ENCODE peak calls at places on chromosome 2, in seven cellular contexts. L is iPS-NIHi11; Z is PC-9; E is activated CD4-positive, alpha-beta T cell treated with anti-CD3 and anti-CD28 coated beads, Interleukin-2, amount 10 ng/mL, durations not matched to agents 7 days and 5 days; Y is mucosa of gallbladder; B is CD8-positive, alpha-beta memory T cell; X is germinal center. N is an unnamed sample.

GRCh38 chr2:64262068-64262467 is 117.8 kb upstream of the PELI1 start:
- DNase-seq in L (no peak), Z (peak), E (no peak), Y (peak), B (no peak), X (no peak), N (no peak)

GRCh38 chr2:56055405-56055804 is 128.4 kb upstream of the CCDC85A start:
- DNase-seq in L (no peak), Z (no peak), E (no peak), Y (no peak), B (no peak), X (no peak), N (no peak)

GRCh38 chr2:232268631-232269030 is 109.9 kb upstream of the ALPP start:
- DNase-seq in L (no peak), Z (no peak), E (no peak), Y (no peak), B (no peak), X (no peak), N (no peak)

GRCh38 chr2:236295481-236295880 is 31.3 kb upstream of the ASB18 start:
- DNase-seq in L (no peak), Z (no peak), E (no peak), Y (no peak), B (no peak), X (no peak), N (no peak)

GRCh38 chr2:15599994-15600393 is 8.3 kb downstream of the DDX1 start:
- DNase-seq in L (no peak), Z (no peak), E (no peak), Y (no peak), B (no peak), X (no peak), N (no peak)

GRCh38 chr2:204870053-204870452 is 324.8 kb downstream of the PARD3B start:
- DNase-seq in L (no peak), Z (no peak), E (no peak), Y (no peak), B (no peak), X (no peak), N (no peak)

GRCh38 chr2:96554293-96555145 is 18.0 kb downstream of the ARID5A start:
- DNase-seq in L (peak), Z (peak), E (peak), Y (peak), B (peak), X (peak), N (peak)

GRCh38 chr2:30074023-30074422 is 72.8 kb upstream of the YPEL5 start:
- DNase-seq in L (no peak), Z (no peak), E (no peak), Y (no peak), B (no peak), X (no peak), N (no peak)

GRCh38 chr2:241188386-241189092 is at the start of gene ANO7:
- DNase-seq in L (no peak), Z (no peak), E (no peak), Y (no peak), B (no peak), X (peak), N (peak)

GRCh38 chr2:24909555-24910177 is 10.4 kb downstream of the ADCY3 start:
- DNase-seq in L (no peak), Z (no peak), E (no peak), Y (no peak), B (no peak), X (no peak), N (no peak)

GRCh38 chr2:207813942-207814341 is 44.2 kb upstream of the FZD5 start:
- DNase-seq in L (no peak), Z (no peak), E (no peak), Y (no peak), B (no peak), X (no peak), N (no peak)

GRCh38 chr2:109052922-109053321 is 63.9 kb upstream of the EDAR start:
- DNase-seq in L (no peak), Z (no peak), E (no peak), Y (no peak), B (no peak), X (no peak), N (no peak)

GRCh38 chr2:222433381-222434173 is 9.2 kb downstream of the SGPP2 start:
- DNase-seq in L (peak), Z (peak), E (no peak), Y (peak), B (no peak), X (peak), N (no peak)

GRCh38 chr2:190748966-190749365 is 100.1 kb downstream of the NAB1 start:
- DNase-seq in L (no peak), Z (no peak), E (no peak), Y (no peak), B (no peak), X (no peak), N (no peak)

GRCh38 chr2:20664431-20665260 is 2.3 kb upstream of the GDF7 start:
- DNase-seq in L (no peak), Z (no peak), E (no peak), Y (no peak), B (no peak), X (no peak), N (no peak)

GRCh38 chr2:238143239-238143951 is 4.9 kb downstream of the KLHL30 start:
- DNase-seq in L (no peak), Z (peak), E (no peak), Y (no peak), B (no peak), X (no peak), N (no peak)

GRCh38 chr2:105114551-105114950 is 76.7 kb downstream of the MRPS9 start:
- DNase-seq in L (peak), Z (peak), E (no peak), Y (no peak), B (peak), X (peak), N (peak)

GRCh38 chr2:27901219-27901618 is 10.7 kb downstream of the BABAM2 start:
- DNase-seq in L (no peak), Z (no peak), E (no peak), Y (no peak), B (no peak), X (no peak), N (no peak)

GRCh38 chr2:233445152-233445830 is 91.0 kb downstream of the DGKD start:
- DNase-seq in L (no peak), Z (no peak), E (no peak), Y (no peak), B (no peak), X (no peak), N (no peak)

GRCh38 chr2:196259507-196260481 is 88.4 kb upstream of the STK17B start:
- DNase-seq in L (no peak), Z (no peak), E (peak), Y (no peak), B (peak), X (no peak), N (no peak)

GRCh38 chr2:3151153-3151918 is 226.3 kb downstream of the EIPR1 start:
- DNase-seq in L (no peak), Z (no peak), E (no peak), Y (no peak), B (no peak), X (peak), N (no peak)

GRCh38 chr2:197198890-197199289 is 111.7 kb downstream of the ANKRD44 start:
- DNase-seq in L (no peak), Z (no peak), E (peak), Y (peak), B (peak), X (peak), N (peak)

GRCh38 chr2:122610948-122611609 is 855.6 kb downstream of the TSN start:
- DNase-seq in L (no peak), Z (no peak), E (no peak), Y (no peak), B (no peak), X (no peak), N (no peak)

GRCh38 chr2:74374509-74375205 is 5.5 kb downstream of the DCTN1 start:
- DNase-seq in L (peak), Z (no peak), E (no peak), Y (peak), B (no peak), X (no peak), N (no peak)

GRCh38 chr2:231514951-231515297 is 15.3 kb downstream of the NMUR1 start:
- DNase-seq in L (no peak), Z (no peak), E (no peak), Y (no peak), B (no peak), X (no peak), N (no peak)

GRCh38 chr2:96470636-96471035 is 34.5 kb downstream of the NEURL3 start:
- DNase-seq in L (peak), Z (no peak), E (peak), Y (peak), B (peak), X (peak), N (peak)

GRCh38 chr2:230798769-230799399 is 65.9 kb upstream of the ITM2C start:
- DNase-seq in L (peak), Z (peak), E (peak), Y (no peak), B (peak), X (peak), N (no peak)

GRCh38 chr2:219681301-219682290 is 54.2 kb downstream of the SLC4A3 start:
- DNase-seq in L (no peak), Z (no peak), E (no peak), Y (no peak), B (no peak), X (no peak), N (no peak)

GRCh38 chr2:99970292-99970868 is 172.0 kb downstream of the AFF3 start:
- DNase-seq in L (no peak), Z (no peak), E (no peak), Y (no peak), B (no peak), X (no peak), N (no peak)

GRCh38 chr2:239160226-239161143 is 240.3 kb downstream of the HDAC4 start:
- DNase-seq in L (no peak), Z (no peak), E (no peak), Y (no peak), B (no peak), X (no peak), N (no peak)

GRCh38 chr2:134027980-134028379 is 225.9 kb upstream of the MGAT5 start:
- DNase-seq in L (peak), Z (no peak), E (no peak), Y (no peak), B (no peak), X (no peak), N (no peak)

GRCh38 chr2:85905187-85905666 is 16.4 kb upstream of the ST3GAL5 start:
- DNase-seq in L (no peak), Z (no peak), E (no peak), Y (peak), B (no peak), X (no peak), N (no peak)

GRCh38 chr2:169291517-169291916 is 70.8 kb downstream of the LRP2 start:
- DNase-seq in L (no peak), Z (no peak), E (no peak), Y (no peak), B (no peak), X (no peak), N (no peak)

GRCh38 chr2:64086347-64087082 is 57.7 kb downstream of the PELI1 start:
- DNase-seq in L (no peak), Z (peak), E (no peak), Y (no peak), B (no peak), X (no peak), N (no peak)

GRCh38 chr2:16142383-16143361 is 202.3 kb downstream of the MYCN start:
- DNase-seq in L (no peak), Z (no peak), E (peak), Y (peak), B (peak), X (no peak), N (no peak)

GRCh38 chr2:107591541-107591940 is 235.2 kb upstream of the RGPD4 start:
- DNase-seq in L (no peak), Z (no peak), E (no peak), Y (no peak), B (no peak), X (no peak), N (no peak)

GRCh38 chr2:113342650-113343049 is 63.9 kb upstream of the PAX8 start:
- DNase-seq in L (no peak), Z (no peak), E (peak), Y (no peak), B (peak), X (no peak), N (no peak)

GRCh38 chr2:151946856-151947523 is 118.8 kb upstream of the ARL5A start:
- DNase-seq in L (peak), Z (no peak), E (peak), Y (peak), B (peak), X (peak), N (peak)

N was measured in GM13976.